ENCODE peak calls at places on chromosomes 4 and X, in seven cellular contexts. T is HT1080; U is effector memory CD8-positive, alpha-beta T cell; P is activated naive CD8-positive, alpha-beta T cell treated with anti-CD3 and anti-CD28 coated beads for 36 hours; Q is GM04504; A is CD8-positive, alpha-beta T cell; G is DMS153. V is an unnamed sample.

GRCh38 chr4:117466388-117466787 is 381.0 kb upstream of the TRAM1L1 start:
- DNase-seq in T (no peak), U (no peak), P (no peak), Q (no peak), A (no peak), G (no peak), V (no peak)

GRCh38 chr4:8202526-8203375 is 3.7 kb downstream of the SH3TC1 start:
- DNase-seq in T (no peak), U (no peak), P (no peak), Q (no peak), A (no peak), G (no peak), V (no peak)

GRCh38 chr4:47577779-47578553 is 92.9 kb downstream of the ATP10D start:
- DNase-seq in T (no peak), U (no peak), P (no peak), Q (peak), A (no peak), G (no peak), V (peak)

GRCh38 chr4:25787891-25788331 is 74.9 kb downstream of the SEL1L3 start:
- DNase-seq in T (no peak), U (no peak), P (no peak), Q (no peak), A (no peak), G (no peak), V (no peak)

GRCh38 chr4:3783691-3784306 is 17.6 kb downstream of the ADRA2C start:
- DNase-seq in T (no peak), U (no peak), P (peak), Q (no peak), A (no peak), G (no peak), V (no peak)

GRCh38 chr4:150308824-150309472 is 230.7 kb downstream of the DCLK2 start:
- DNase-seq in T (peak), U (no peak), P (no peak), Q (no peak), A (no peak), G (no peak), V (peak)

GRCh38 chrX:13659057-13659456 is 6.1 kb downstream of the TCEANC start:
- DNase-seq in T (peak), U (no peak), P (no peak), Q (no peak), A (no peak), G (no peak), V (peak)

GRCh38 chrX:150944233-150944632 is 38.9 kb upstream of the HMGB3 start:
- DNase-seq in T (no peak), U (no peak), P (no peak), Q (no peak), A (no peak), G (no peak), V (no peak)

GRCh38 chr4:25908491-25908901 is 5.5 kb upstream of the SMIM20 start:
- DNase-seq in T (peak), U (no peak), P (no peak), Q (peak), A (no peak), G (no peak), V (peak)

GRCh38 chr4:150355858-150356455 is 226.0 kb upstream of the MAB21L2 start:
- DNase-seq in T (no peak), U (no peak), P (no peak), Q (no peak), A (no peak), G (no peak), V (no peak)

GRCh38 chr4:14294611-14295010 is 667.1 kb upstream of the BOD1L1 start:
- DNase-seq in T (peak), U (no peak), P (no peak), Q (no peak), A (no peak), G (no peak), V (peak)

GRCh38 chrX:5681159-5681558 is 547.5 kb downstream of the NLGN4X start:
- DNase-seq in T (peak), U (no peak), P (no peak), Q (no peak), A (no peak), G (no peak), V (peak)

GRCh38 chr4:89661490-89661889 is 175.5 kb downstream of the SNCA start:
- DNase-seq in T (peak), U (no peak), P (no peak), Q (peak), A (no peak), G (no peak), V (peak)

GRCh38 chrX:41827886-41828285 is 95.5 kb downstream of the CASK start:
- DNase-seq in T (no peak), U (no peak), P (no peak), Q (no peak), A (no peak), G (no peak), V (peak)

GRCh38 chrX:150575415-150575814 is 7.0 kb downstream of the MTM1 start:
- DNase-seq in T (peak), U (peak), P (peak), Q (no peak), A (peak), G (no peak), V (peak)

GRCh38 chr4:122718265-122718664 is 14.2 kb upstream of the BBS12 start:
- DNase-seq in T (no peak), U (no peak), P (no peak), Q (no peak), A (no peak), G (no peak), V (no peak)

GRCh38 chr4:38948551-38948950 is 80.9 kb downstream of the FAM114A1 start:
- DNase-seq in T (peak), U (no peak), P (no peak), Q (peak), A (no peak), G (no peak), V (peak)

GRCh38 chrX:154733072-154733425 is 17.8 kb downstream of the GAB3 start:
- DNase-seq in T (no peak), U (no peak), P (no peak), Q (no peak), A (no peak), G (no peak), V (peak)

GRCh38 chr4:53804719-53805118 is 213.4 kb upstream of the LNX1 start:
- DNase-seq in T (peak), U (no peak), P (peak), Q (no peak), A (no peak), G (peak), V (peak)

GRCh38 chr4:186554485-186554884 is 882 bp downstream of the MTNR1A start:
- DNase-seq in T (no peak), U (no peak), P (no peak), Q (no peak), A (no peak), G (peak), V (peak)

GRCh38 chr4:109406337-109406931 is 27.2 kb upstream of the SEC24B start:
- DNase-seq in T (peak), U (peak), P (peak), Q (peak), A (peak), G (peak), V (peak)

GRCh38 chr4:8330821-8331566 is 61.4 kb downstream of the HTRA3 start:
- DNase-seq in T (no peak), U (no peak), P (no peak), Q (no peak), A (no peak), G (no peak), V (no peak)

GRCh38 chr4:81592698-81593097 is 121.0 kb upstream of the RASGEF1B start:
- DNase-seq in T (no peak), U (no peak), P (no peak), Q (no peak), A (no peak), G (no peak), V (no peak)

GRCh38 chr4:15757084-15757483 is 21.0 kb upstream of the CD38 start:
- DNase-seq in T (no peak), U (no peak), P (no peak), Q (no peak), A (no peak), G (no peak), V (no peak)

GRCh38 chrX:724256-724655 is 93.7 kb downstream of the SHOX start:
- DNase-seq in T (no peak), U (no peak), P (no peak), Q (no peak), A (no peak), G (no peak), V (no peak)

GRCh38 chr4:98662619-98663225 is 4.3 kb upstream of the TSPAN5 start:
- DNase-seq in T (no peak), U (peak), P (peak), Q (no peak), A (peak), G (no peak), V (no peak)

GRCh38 chr4:121876976-121877773 is 6.9 kb upstream of the BBS7 start:
- DNase-seq in T (peak), U (no peak), P (no peak), Q (no peak), A (no peak), G (no peak), V (peak)

GRCh38 chr4:3531887-3532713 is at the start of gene LRPAP1:
- DNase-seq in T (peak), U (peak), P (peak), Q (peak), A (peak), G (peak), V (peak)

GRCh38 chr4:184680698-184681097 is 31.2 kb downstream of the PRIMPOL start:
- DNase-seq in T (no peak), U (no peak), P (no peak), Q (no peak), A (no peak), G (no peak), V (no peak)

GRCh38 chrX:10900585-10901289 is 210.4 kb upstream of the HCCS start:
- DNase-seq in T (peak), U (no peak), P (no peak), Q (no peak), A (no peak), G (no peak), V (peak)

GRCh38 chr4:150547154-150547838 is 34.7 kb upstream of the MAB21L2 start:
- DNase-seq in T (no peak), U (no peak), P (no peak), Q (no peak), A (no peak), G (no peak), V (no peak)

GRCh38 chr4:183261953-183262775 is 57.9 kb downstream of the CLDN22 start:
- DNase-seq in T (peak), U (peak), P (peak), Q (peak), A (peak), G (peak), V (peak)

GRCh38 chr4:39698424-39699009 is 581 bp downstream of the UBE2K start:
- DNase-seq in T (peak), U (no peak), P (peak), Q (no peak), A (peak), G (no peak), V (peak)

GRCh38 chr4:54099959-54100606 is at the start of gene GSX2:
- DNase-seq in T (no peak), U (no peak), P (no peak), Q (no peak), A (no peak), G (no peak), V (no peak)

V was measured in fibroblast of mammary gland.